ENCODE peak calls at places on chromosomes 12 and 14, in four cellular contexts. L is H1, P is mesendoderm, R is H9. H is an unnamed sample.
A peak's percentile ranks its signal among the peaks of the same experiment; 100 is the strongest.

GRCh38 chr12:102769323-102769916 is 147.6 kb downstream of the PAH start:
- DNase-seq in L (peak; percentile 10), P (peak; percentile 72), R (peak; percentile 74), H (peak; percentile 58)

GRCh38 chr12:57726151-57726883 is 12.2 kb downstream of the AGAP2 start:
- DNase-seq in L (peak; percentile 65), P (peak; percentile 86), R (peak; percentile 93), H (peak; percentile 76)

GRCh38 chr12:72986963-72987362 is 714.8 kb downstream of the TRHDE start:
- DNase-seq in L (no peak), P (no peak), R (no peak), H (no peak)

GRCh38 chr14:69088523-69089445 is 64.1 kb downstream of the DCAF5 start:
- DNase-seq in L (no peak), P (no peak), R (no peak), H (peak; percentile 70)

GRCh38 chr12:105483691-105484090 is 153.2 kb downstream of the C12orf75 start:
- DNase-seq in L (no peak), P (no peak), R (no peak), H (no peak)

GRCh38 chr14:87489196-87489819 is 503.7 kb downstream of the GALC start:
- DNase-seq in L (no peak), P (peak; percentile 40), R (no peak), H (peak; percentile 8)

GRCh38 chr12:50112456-50113218 is 601 bp downstream of the COX14 start:
- DNase-seq in L (peak; percentile 13), P (peak; percentile 86), R (no peak), H (no peak)

GRCh38 chr14:39426605-39427004 is 5.6 kb downstream of the FBXO33 start:
- DNase-seq in L (no peak), P (peak; percentile 50), R (no peak), H (peak; percentile 59)

GRCh38 chr14:30317729-30318128 is 241.2 kb upstream of the G2E3 start:
- DNase-seq in L (no peak), P (no peak), R (no peak), H (no peak)
- H4K5ac ChIP-seq in L (no peak overlapping the region), P (no peak overlapping the region), R (no peak overlapping the region), H (no peak overlapping the region)

DNA sequence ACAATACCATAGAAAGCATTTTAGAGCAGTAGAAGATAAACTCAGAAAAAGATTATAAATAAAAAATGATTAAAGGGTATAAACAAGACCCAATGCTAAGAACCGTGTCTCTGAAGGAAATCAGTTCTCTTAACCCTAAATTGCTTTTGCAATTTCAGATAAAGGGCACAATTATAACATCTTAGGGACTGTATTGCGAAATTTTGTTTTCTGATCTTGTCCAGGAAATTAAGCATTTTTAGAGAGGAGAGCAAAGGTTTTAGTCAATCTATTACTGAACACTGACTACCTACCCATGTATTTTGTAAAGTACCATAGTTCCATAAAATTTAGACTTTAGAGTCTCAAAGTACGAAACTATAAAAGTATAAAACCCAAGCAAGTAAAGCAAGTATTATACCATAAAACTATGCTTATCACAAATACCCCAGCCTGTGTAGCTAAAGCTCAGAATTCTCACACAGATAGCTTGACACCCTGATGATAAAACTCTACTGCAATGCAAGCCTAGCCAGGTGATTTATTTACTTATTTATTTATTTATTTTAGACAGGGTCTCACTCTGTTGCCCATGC is 6.8 kb upstream of the CHPT1 start:
- DNase-seq in L (no peak), P (no peak), R (no peak), H (no peak)
- H4K5ac ChIP-seq in L (no peak overlapping the region), P (no peak overlapping the region), R (no peak overlapping the region), H (no peak overlapping the region)

DNA sequence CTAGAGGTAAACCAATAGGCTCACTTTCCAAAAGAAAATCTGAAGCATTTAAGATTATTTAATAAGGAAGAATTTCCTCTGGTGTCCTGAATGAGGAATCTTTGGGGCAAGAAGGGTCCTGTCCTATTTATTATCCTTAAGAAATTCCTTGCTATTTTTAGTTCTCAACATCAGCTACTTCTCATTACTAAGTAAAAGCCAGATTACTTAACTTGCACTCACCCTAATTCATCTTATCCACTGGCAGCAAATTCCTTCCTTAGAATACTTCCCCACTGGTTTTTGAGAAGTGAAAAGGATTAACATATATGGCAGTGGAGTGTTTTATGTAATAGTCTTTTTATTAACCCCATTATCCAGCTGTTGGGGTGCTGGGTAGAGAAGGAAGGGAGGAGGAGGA is 767.7 kb downstream of the DIO2 start:
- DNase-seq in L (no peak), P (no peak), R (no peak), H (peak; percentile 50)
- H4K5ac ChIP-seq in L (no peak overlapping the region), P (no peak overlapping the region), R (no peak overlapping the region), H (no peak overlapping the region)

GRCh38 chr12:89650239-89650638 is 58.4 kb downstream of the ATP2B1 start:
- DNase-seq in L (no peak), P (no peak), R (no peak), H (peak; percentile 5)
- H4K5ac ChIP-seq in L (no peak overlapping the region), P (no peak overlapping the region), R (no peak overlapping the region), H (no peak overlapping the region)

GRCh38 chr12:124653169-124653931 is 85.9 kb upstream of the NCOR2 start:
- DNase-seq in L (no peak), P (no peak), R (no peak), H (peak; percentile 17)

GRCh38 chr12:124648710-124649384 is 81.4 kb upstream of the NCOR2 start:
- DNase-seq in L (no peak), P (no peak), R (no peak), H (no peak)

GRCh38 chr12:124650912-124651311 is 83.5 kb upstream of the NCOR2 start:
- DNase-seq in L (no peak), P (no peak), R (no peak), H (no peak)

GRCh38 chr12:124652661-124653060 is 85.2 kb upstream of the NCOR2 start:
- DNase-seq in L (no peak), P (no peak), R (no peak), H (no peak)

GRCh38 chr12:124651508-124652273 is 84.3 kb upstream of the NCOR2 start:
- DNase-seq in L (no peak), P (no peak), R (no peak), H (no peak)
- H4K5ac ChIP-seq in L (no peak overlapping the region), P (no peak overlapping the region), R (no peak overlapping the region), H (no peak overlapping the region)

GRCh38 chr14:54927551-54927950 is 24.9 kb upstream of the GCH1 start:
- DNase-seq in L (no peak), P (no peak), R (no peak), H (no peak)

GRCh38 chr14:54920052-54920451 is 17.4 kb upstream of the GCH1 start:
- DNase-seq in L (no peak), P (no peak), R (no peak), H (no peak)

GRCh38 chr14:54919330-54919729 is 16.7 kb upstream of the GCH1 start:
- DNase-seq in L (no peak), P (no peak), R (no peak), H (no peak)

GRCh38 chr14:54918427-54918826 is 15.8 kb upstream of the GCH1 start:
- DNase-seq in L (no peak), P (no peak), R (no peak), H (no peak)

GRCh38 chr14:54922598-54922997 is 20.0 kb upstream of the GCH1 start:
- DNase-seq in L (no peak), P (no peak), R (no peak), H (peak; percentile 27)
- H4K5ac ChIP-seq in L (no peak overlapping the region), P (no peak overlapping the region), R (no peak overlapping the region), H (no peak overlapping the region)